ENCODE peak calls at places on chromosome 1, in ten cellular contexts. N is MM.1S, E is PC-3, D is PC-9, S is adrenal gland, Y is astrocyte of the spinal cord, R is brain microvascular endothelial cell, V is psoas muscle, G is GM23338, C is pancreas. L is an unnamed sample.

GRCh38 chr1:121483961-121484424 is 299.2 kb downstream of the SRGAP2C start:
- DNase-seq in N (no peak), V (no peak), S (peak; percentile 8), E (peak; percentile 31), Y (peak; percentile 41), D (no peak), G (no peak), R (peak; percentile 66), C (no peak), L (no peak)

GRCh38 chr1:67390041-67390887 is 39.9 kb downstream of the SERBP1 start:
- DNase-seq in D (peak; percentile 41), N (no peak), R (peak; percentile 75), Y (peak; percentile 96), G (peak; percentile 45), E (peak; percentile 35), V (no peak), C (no peak), S (no peak), L (no peak)

GRCh38 chr1:26289158-26290059 is 9.5 kb downstream of the SH3BGRL3 start:
- DNase-seq in R (no peak), C (no peak), S (peak; percentile 42), D (no peak), N (no peak), G (no peak), Y (no peak), E (no peak), V (peak; percentile 59), L (no peak)

GRCh38 chr1:75723989-75724471 is 479 bp upstream of the ACADM start:
- DNase-seq in R (peak; percentile 45), S (peak; percentile 87), V (peak; percentile 92), E (peak; percentile 60), Y (peak; percentile 83), G (peak; percentile 91), C (peak; percentile 73), N (peak; percentile 82), D (peak; percentile 80), L (peak; percentile 94)

GRCh38 chr1:17098440-17099317 is 20.6 kb downstream of the PADI2 start:
- DNase-seq in G (no peak), Y (no peak), N (no peak), D (no peak), R (no peak), S (peak; percentile 79), C (no peak), E (no peak), V (peak; percentile 98), L (no peak)

GRCh38 chr1:243959998-243960397 is 91.1 kb upstream of the ZBTB18 start:
- DNase-seq in V (no peak), N (no peak), G (no peak), R (no peak), D (no peak), Y (no peak), E (no peak), C (no peak), S (no peak), L (no peak)

GRCh38 chr1:176897350-176898236 is 266.9 kb downstream of the ASTN1 start:
- DNase-seq in N (peak; percentile 76), C (peak; percentile 49), R (peak; percentile 43), G (peak; percentile 89), D (peak; percentile 23), Y (peak; percentile 62), E (peak; percentile 72), S (peak; percentile 67), V (peak; percentile 72), L (no peak)

GRCh38 chr1:182143825-182144661 is 82.5 kb upstream of the ZNF648 start:
- DNase-seq in D (peak; percentile 58), G (no peak), E (peak; percentile 31), S (peak; percentile 63), V (peak; percentile 92), Y (peak; percentile 74), N (no peak), R (no peak), C (peak; percentile 36), L (no peak)

GRCh38 chr1:221740941-221741363 is 937 bp downstream of the DUSP10 start:
- DNase-seq in C (peak; percentile 24), R (no peak), G (no peak), S (peak; percentile 11), D (peak; percentile 19), E (peak; percentile 14), V (no peak), Y (peak; percentile 39), N (no peak), L (no peak)

GRCh38 chr1:225500589-225501192 is 72.9 kb upstream of the LBR start:
- DNase-seq in S (no peak), Y (no peak), G (no peak), E (no peak), D (no peak), N (no peak), C (no peak), R (no peak), V (no peak), L (no peak)

GRCh38 chr1:5711079-5711478 is 281.1 kb downstream of the NPHP4 start:
- DNase-seq in R (no peak), E (no peak), N (no peak), D (no peak), V (no peak), Y (no peak), S (no peak), G (no peak), C (no peak), L (no peak)

GRCh38 chr1:244672961-244673695 is 20.2 kb downstream of the DESI2 start:
- DNase-seq in G (no peak), C (no peak), N (no peak), E (no peak), R (peak; percentile 34), V (no peak), S (peak; percentile 80), D (no peak), Y (peak; percentile 39), L (no peak)

GRCh38 chr1:235864965-235865525 is 1.7 kb downstream of the LYST start:
- DNase-seq in R (no peak), Y (no peak), C (no peak), N (no peak), D (no peak), S (no peak), V (no peak), E (no peak), G (no peak), L (no peak)

GRCh38 chr1:162276493-162276892 is 100.2 kb downstream of the SPATA46 start:
- DNase-seq in E (peak; percentile 84), V (no peak), D (no peak), Y (peak; percentile 42), C (no peak), R (no peak), G (peak; percentile 51), S (no peak), N (peak; percentile 73), L (no peak)

GRCh38 chr1:11156441-11156840 is 32.7 kb upstream of the ANGPTL7 start:
- DNase-seq in V (no peak), G (no peak), R (no peak), S (no peak), D (no peak), N (no peak), Y (no peak), C (no peak), E (peak; percentile 94), L (no peak)

GRCh38 chr1:24155011-24155782 is 12.3 kb upstream of the IL22RA1 start:
- DNase-seq in N (no peak), Y (no peak), C (peak; percentile 81), G (peak; percentile 78), D (no peak), R (no peak), S (no peak), E (peak; percentile 28), V (no peak), L (no peak)
- TF ChIP-seq CTCF in N (peak; percentile 27), Y (peak; percentile 19), C (peak; percentile 16), G (peak; percentile 60), D (no peak), R (peak; percentile 60), S (no peak), E (peak; percentile 55), V (no peak), L (peak; percentile 44)

GRCh38 chr1:96756789-96757188 is 35.2 kb downstream of the PTBP2 start:
- DNase-seq in R (no peak), N (no peak), D (no peak), V (no peak), G (no peak), S (no peak), E (no peak), C (no peak), Y (no peak), L (no peak)
- TF ChIP-seq CTCF in R (peak; percentile 32), N (no peak), D (no peak), V (peak; percentile 33), G (no peak), S (peak; percentile 3), E (peak; percentile 30), C (no peak), Y (no peak), L (peak; percentile 52)

DNA sequence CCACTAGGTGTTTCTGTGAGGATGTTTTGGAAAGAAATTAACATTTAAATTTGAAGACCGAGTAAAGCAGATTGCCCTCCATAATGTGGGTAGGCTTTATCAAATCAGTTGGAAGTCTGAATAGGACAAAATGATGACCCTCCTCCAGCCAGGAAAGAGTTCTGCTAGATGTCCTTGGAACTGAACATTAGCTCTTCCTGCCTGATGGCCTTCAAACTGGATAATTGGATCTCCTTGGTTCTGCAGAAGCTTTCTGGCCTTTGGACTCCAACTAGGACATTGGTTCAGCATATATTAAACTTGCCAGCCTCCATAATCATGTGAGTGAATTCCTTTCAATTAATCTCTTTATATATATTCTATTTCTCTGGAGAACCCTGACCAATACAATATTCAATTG is 4.4 kb upstream of the GLRX2 start:
- DNase-seq in G (no peak), Y (no peak), E (no peak), S (no peak), V (no peak), D (no peak), C (no peak), N (no peak), R (no peak), L (no peak)
- TF ChIP-seq CTCF in G (no peak), Y (no peak), E (no peak), S (no peak), V (no peak), D (no peak), C (no peak), N (no peak), R (no peak), L (no peak)

GRCh38 chr1:28538286-28538685 is 14.6 kb upstream of the TRNAU1AP start:
- DNase-seq in C (no peak), D (no peak), Y (no peak), E (no peak), R (no peak), N (no peak), V (no peak), G (no peak), S (no peak), L (no peak)

GRCh38 chr1:28535180-28535579 is 17.7 kb upstream of the TRNAU1AP start:
- DNase-seq in D (no peak), R (no peak), G (no peak), S (no peak), C (no peak), E (no peak), N (no peak), Y (no peak), V (no peak), L (no peak)

GRCh38 chr1:28537457-28538199 is 15.3 kb upstream of the TRNAU1AP start:
- DNase-seq in D (no peak), Y (no peak), S (no peak), R (no peak), C (no peak), N (no peak), G (no peak), V (no peak), E (no peak), L (no peak)

GRCh38 chr1:28545246-28545628 is 7.6 kb upstream of the TRNAU1AP start:
- DNase-seq in E (no peak), D (no peak), Y (no peak), G (no peak), S (no peak), R (no peak), C (no peak), V (no peak), N (no peak), L (no peak)

GRCh38 chr1:28540651-28541050 is 12.2 kb upstream of the TRNAU1AP start:
- DNase-seq in G (peak; percentile 39), D (no peak), N (no peak), E (peak; percentile 46), R (no peak), C (no peak), Y (no peak), S (no peak), V (no peak), L (no peak)
- TF ChIP-seq CTCF in G (peak; percentile 40), D (no peak), N (peak; percentile 6), E (peak; percentile 59), R (peak; percentile 43), C (no peak), Y (peak; percentile 29), S (no peak), V (no peak), L (peak; percentile 42)